ENCODE peak calls at places on chromosomes 13 and 19, in seven cellular contexts. One of them, this sample, is unnamed.

GRCh38 chr13:31236211-31236786 is 36.5 kb downstream of the B3GLCT start:
- DNase-seq in amniotic epithelial cell: peak; percentile 56
- DNase-seq in colonic mucosa: no peak
- DNase-seq in tibial artery: no peak
- DNase-seq in EL: peak; percentile 37
- DNase-seq in fibroblast of the conjunctiva: peak; percentile 39
- DNase-seq in left ventricle myocardium superior: no peak
- DNase-seq in this sample: no peak

GRCh38 chr19:6639439-6639838 is 30.5 kb downstream of the TNFSF14 start:
- DNase-seq in left ventricle myocardium superior: no peak
- DNase-seq in fibroblast of the conjunctiva: no peak
- DNase-seq in tibial artery: no peak
- DNase-seq in EL: peak; percentile 20
- DNase-seq in colonic mucosa: no peak
- DNase-seq in amniotic epithelial cell: no peak
- DNase-seq in this sample: no peak

GRCh38 chr19:13839193-13839937 is 37.6 kb upstream of the NANOS3 start:
- DNase-seq in EL: peak; percentile 95
- DNase-seq in colonic mucosa: peak; percentile 87
- DNase-seq in left ventricle myocardium superior: peak; percentile 93
- DNase-seq in tibial artery: peak; percentile 96
- DNase-seq in fibroblast of the conjunctiva: no peak
- DNase-seq in amniotic epithelial cell: peak; percentile 46
- DNase-seq in this sample: no peak

GRCh38 chr19:892243-892996 is 567 bp downstream of the MED16 start:
- DNase-seq in colonic mucosa: no peak
- DNase-seq in tibial artery: no peak
- DNase-seq in fibroblast of the conjunctiva: no peak
- DNase-seq in left ventricle myocardium superior: no peak
- DNase-seq in EL: no peak
- DNase-seq in amniotic epithelial cell: no peak
- DNase-seq in this sample: no peak

GRCh38 chr19:54164369-54165068 is 5.0 kb upstream of the LENG1 start:
- DNase-seq in left ventricle myocardium superior: peak; percentile 58
- DNase-seq in fibroblast of the conjunctiva: no peak
- DNase-seq in amniotic epithelial cell: peak; percentile 57
- DNase-seq in tibial artery: no peak
- DNase-seq in EL: peak; percentile 53
- DNase-seq in colonic mucosa: peak; percentile 95
- DNase-seq in this sample: no peak

GRCh38 chr19:37933965-37934364 is 27.0 kb downstream of the SIPA1L3 start:
- DNase-seq in EL: no peak
- DNase-seq in colonic mucosa: no peak
- DNase-seq in amniotic epithelial cell: peak; percentile 56
- DNase-seq in fibroblast of the conjunctiva: peak; percentile 21
- DNase-seq in left ventricle myocardium superior: peak; percentile 64
- DNase-seq in tibial artery: no peak
- DNase-seq in this sample: no peak

GRCh38 chr19:18098891-18099622 is 1.5 kb downstream of the MAST3 start:
- DNase-seq in colonic mucosa: no peak
- DNase-seq in fibroblast of the conjunctiva: no peak
- DNase-seq in tibial artery: peak; percentile 75
- DNase-seq in EL: no peak
- DNase-seq in amniotic epithelial cell: no peak
- DNase-seq in left ventricle myocardium superior: no peak
- DNase-seq in this sample: no peak

GRCh38 chr13:39820606-39821005 is 165.1 kb downstream of the COG6 start:
- DNase-seq in tibial artery: no peak
- DNase-seq in fibroblast of the conjunctiva: no peak
- DNase-seq in EL: no peak
- DNase-seq in left ventricle myocardium superior: no peak
- DNase-seq in amniotic epithelial cell: no peak
- DNase-seq in colonic mucosa: no peak
- DNase-seq in this sample: no peak

GRCh38 chr13:30743319-30744055 is 8.1 kb downstream of the ALOX5AP start:
- DNase-seq in EL: peak; percentile 98
- DNase-seq in fibroblast of the conjunctiva: peak; percentile 90
- DNase-seq in tibial artery: peak; percentile 82
- DNase-seq in left ventricle myocardium superior: no peak
- DNase-seq in colonic mucosa: peak; percentile 35
- DNase-seq in amniotic epithelial cell: peak; percentile 100
- DNase-seq in this sample: peak; percentile 83

GRCh38 chr19:32336259-32337111 is 8.9 kb upstream of the ZNF507 start:
- DNase-seq in amniotic epithelial cell: peak; percentile 82
- DNase-seq in fibroblast of the conjunctiva: peak; percentile 38
- DNase-seq in colonic mucosa: no peak
- DNase-seq in left ventricle myocardium superior: no peak
- DNase-seq in EL: no peak
- DNase-seq in tibial artery: no peak
- DNase-seq in this sample: no peak

GRCh38 chr13:33367931-33368330 is 82.4 kb upstream of the STARD13 start:
- DNase-seq in tibial artery: no peak
- DNase-seq in fibroblast of the conjunctiva: no peak
- DNase-seq in amniotic epithelial cell: no peak
- DNase-seq in left ventricle myocardium superior: no peak
- DNase-seq in colonic mucosa: no peak
- DNase-seq in EL: no peak
- DNase-seq in this sample: no peak

GRCh38 chr19:58001895-58002369 is 688 bp downstream of the ZNF606 start:
- DNase-seq in tibial artery: no peak
- DNase-seq in colonic mucosa: peak; percentile 34
- DNase-seq in EL: no peak
- DNase-seq in left ventricle myocardium superior: no peak
- DNase-seq in amniotic epithelial cell: peak; percentile 19
- DNase-seq in fibroblast of the conjunctiva: no peak
- DNase-seq in this sample: no peak

GRCh38 chr13:32164622-32165268 is 133.2 kb downstream of the FRY start:
- DNase-seq in fibroblast of the conjunctiva: peak; percentile 46
- DNase-seq in left ventricle myocardium superior: no peak
- DNase-seq in tibial artery: no peak
- DNase-seq in amniotic epithelial cell: peak; percentile 77
- DNase-seq in EL: peak; percentile 74
- DNase-seq in colonic mucosa: peak; percentile 48
- DNase-seq in this sample: peak; percentile 21

GRCh38 chr19:10854350-10855089 is 6.3 kb downstream of the C19orf38 start:
- DNase-seq in EL: no peak
- DNase-seq in fibroblast of the conjunctiva: no peak
- DNase-seq in colonic mucosa: no peak
- DNase-seq in tibial artery: no peak
- DNase-seq in left ventricle myocardium superior: no peak
- DNase-seq in amniotic epithelial cell: no peak
- DNase-seq in this sample: no peak

GRCh38 chr19:19285723-19286122 is 12.6 kb upstream of the TM6SF2 start:
- DNase-seq in amniotic epithelial cell: no peak
- DNase-seq in EL: no peak
- DNase-seq in colonic mucosa: no peak
- DNase-seq in fibroblast of the conjunctiva: no peak
- DNase-seq in left ventricle myocardium superior: no peak
- DNase-seq in tibial artery: no peak
- DNase-seq in this sample: no peak

GRCh38 chr13:79451500-79451962 is 29.4 kb upstream of the NDFIP2 start:
- DNase-seq in EL: peak; percentile 97
- DNase-seq in amniotic epithelial cell: peak; percentile 96
- DNase-seq in colonic mucosa: no peak
- DNase-seq in fibroblast of the conjunctiva: peak; percentile 69
- DNase-seq in tibial artery: no peak
- DNase-seq in left ventricle myocardium superior: no peak
- DNase-seq in this sample: no peak

GRCh38 chr19:10979950-10980349 is 19.1 kb downstream of the SMARCA4 start:
- DNase-seq in amniotic epithelial cell: no peak
- DNase-seq in left ventricle myocardium superior: no peak
- DNase-seq in fibroblast of the conjunctiva: no peak
- DNase-seq in colonic mucosa: no peak
- DNase-seq in tibial artery: no peak
- DNase-seq in EL: no peak
- DNase-seq in this sample: no peak

GRCh38 chr13:64819081-64819480 is 2411.1 kb downstream of the PCDH9 start:
- DNase-seq in amniotic epithelial cell: peak; percentile 25
- DNase-seq in EL: peak; percentile 1
- DNase-seq in tibial artery: no peak
- DNase-seq in left ventricle myocardium superior: no peak
- DNase-seq in fibroblast of the conjunctiva: no peak
- DNase-seq in colonic mucosa: no peak
- DNase-seq in this sample: peak; percentile 2

GRCh38 chr19:38648789-38649304 is 1.4 kb downstream of the ACTN4 start:
- DNase-seq in amniotic epithelial cell: no peak
- DNase-seq in left ventricle myocardium superior: no peak
- DNase-seq in colonic mucosa: no peak
- DNase-seq in tibial artery: no peak
- DNase-seq in fibroblast of the conjunctiva: no peak
- DNase-seq in EL: no peak
- DNase-seq in this sample: no peak

GRCh38 chr13:110525328-110526319 is 35.9 kb downstream of the RAB20 start:
- DNase-seq in left ventricle myocardium superior: peak; percentile 69
- DNase-seq in colonic mucosa: peak; percentile 62
- DNase-seq in EL: no peak
- DNase-seq in fibroblast of the conjunctiva: no peak
- DNase-seq in tibial artery: no peak
- DNase-seq in amniotic epithelial cell: peak; percentile 54
- DNase-seq in this sample: no peak

GRCh38 chr19:47762615-47763308 is 15.7 kb upstream of the SELENOW start:
- DNase-seq in fibroblast of the conjunctiva: no peak
- DNase-seq in left ventricle myocardium superior: peak; percentile 50
- DNase-seq in amniotic epithelial cell: no peak
- DNase-seq in colonic mucosa: no peak
- DNase-seq in EL: no peak
- DNase-seq in tibial artery: no peak
- DNase-seq in this sample: no peak

GRCh38 chr13:94761407-94761806 is 49.1 kb upstream of the SOX21 start:
- DNase-seq in left ventricle myocardium superior: no peak
- DNase-seq in tibial artery: no peak
- DNase-seq in colonic mucosa: no peak
- DNase-seq in fibroblast of the conjunctiva: no peak
- DNase-seq in EL: no peak
- DNase-seq in amniotic epithelial cell: peak; percentile 1
- DNase-seq in this sample: no peak

GRCh38 chr19:3955688-3956087 is 15.2 kb downstream of the DAPK3 start:
- DNase-seq in tibial artery: no peak
- DNase-seq in left ventricle myocardium superior: no peak
- DNase-seq in amniotic epithelial cell: no peak
- DNase-seq in fibroblast of the conjunctiva: no peak
- DNase-seq in EL: no peak
- DNase-seq in colonic mucosa: no peak
- DNase-seq in this sample: no peak

GRCh38 chr19:35555301-35556005 is 8.0 kb downstream of the ATP4A start:
- DNase-seq in left ventricle myocardium superior: no peak
- DNase-seq in fibroblast of the conjunctiva: peak; percentile 13
- DNase-seq in amniotic epithelial cell: peak; percentile 29
- DNase-seq in EL: peak; percentile 49
- DNase-seq in tibial artery: no peak
- DNase-seq in colonic mucosa: no peak
- DNase-seq in this sample: no peak

GRCh38 chr13:45861352-45861751 is 9.8 kb upstream of the SIAH3 start:
- DNase-seq in amniotic epithelial cell: no peak
- DNase-seq in fibroblast of the conjunctiva: no peak
- DNase-seq in EL: peak; percentile 29
- DNase-seq in left ventricle myocardium superior: no peak
- DNase-seq in tibial artery: no peak
- DNase-seq in colonic mucosa: no peak
- DNase-seq in this sample: no peak

GRCh38 chr13:32212420-32212819 is 102.7 kb downstream of the ZAR1L start:
- DNase-seq in tibial artery: no peak
- DNase-seq in EL: peak; percentile 79
- DNase-seq in fibroblast of the conjunctiva: peak; percentile 3
- DNase-seq in amniotic epithelial cell: peak; percentile 94
- DNase-seq in colonic mucosa: no peak
- DNase-seq in left ventricle myocardium superior: no peak
- DNase-seq in this sample: no peak

GRCh38 chr13:109246001-109246400 is 540.4 kb downstream of the IRS2 start:
- DNase-seq in left ventricle myocardium superior: no peak
- DNase-seq in colonic mucosa: no peak
- DNase-seq in amniotic epithelial cell: no peak
- DNase-seq in fibroblast of the conjunctiva: no peak
- DNase-seq in tibial artery: no peak
- DNase-seq in EL: no peak
- DNase-seq in this sample: no peak

GRCh38 chr13:111629457-111629856 is 309.0 kb downstream of the TEX29 start:
- DNase-seq in amniotic epithelial cell: no peak
- DNase-seq in fibroblast of the conjunctiva: no peak
- DNase-seq in tibial artery: no peak
- DNase-seq in left ventricle myocardium superior: no peak
- DNase-seq in EL: no peak
- DNase-seq in colonic mucosa: no peak
- DNase-seq in this sample: no peak

GRCh38 chr19:33257828-33258227 is 32.2 kb upstream of the SLC7A10 start:
- DNase-seq in EL: no peak
- DNase-seq in amniotic epithelial cell: no peak
- DNase-seq in tibial artery: no peak
- DNase-seq in fibroblast of the conjunctiva: no peak
- DNase-seq in colonic mucosa: no peak
- DNase-seq in left ventricle myocardium superior: no peak
- DNase-seq in this sample: no peak

GRCh38 chr13:113493315-113493951 is 2.9 kb upstream of the DCUN1D2 start:
- DNase-seq in colonic mucosa: peak; percentile 45
- DNase-seq in fibroblast of the conjunctiva: peak; percentile 93
- DNase-seq in amniotic epithelial cell: peak; percentile 98
- DNase-seq in left ventricle myocardium superior: no peak
- DNase-seq in EL: peak; percentile 91
- DNase-seq in tibial artery: no peak
- DNase-seq in this sample: peak; percentile 84

GRCh38 chr13:65497265-65497664 is 1732.9 kb downstream of the PCDH9 start:
- DNase-seq in tibial artery: no peak
- DNase-seq in colonic mucosa: no peak
- DNase-seq in EL: peak; percentile 74
- DNase-seq in left ventricle myocardium superior: no peak
- DNase-seq in amniotic epithelial cell: peak; percentile 43
- DNase-seq in fibroblast of the conjunctiva: no peak
- DNase-seq in this sample: no peak

GRCh38 chr19:35553385-35554000 is 8.1 kb downstream of the TMEM147 start:
- DNase-seq in EL: no peak
- DNase-seq in fibroblast of the conjunctiva: no peak
- DNase-seq in colonic mucosa: no peak
- DNase-seq in amniotic epithelial cell: no peak
- DNase-seq in tibial artery: no peak
- DNase-seq in left ventricle myocardium superior: no peak
- DNase-seq in this sample: no peak

GRCh38 chr19:27744926-27745844 is 1467.8 kb downstream of the UQCRFS1 start:
- DNase-seq in left ventricle myocardium superior: no peak
- DNase-seq in colonic mucosa: peak; percentile 7
- DNase-seq in tibial artery: no peak
- DNase-seq in fibroblast of the conjunctiva: no peak
- DNase-seq in EL: no peak
- DNase-seq in amniotic epithelial cell: no peak
- DNase-seq in this sample: no peak

GRCh38 chr19:40394816-40395210 is 4.8 kb upstream of the HIPK4 start:
- DNase-seq in tibial artery: no peak
- DNase-seq in colonic mucosa: no peak
- DNase-seq in EL: no peak
- DNase-seq in fibroblast of the conjunctiva: no peak
- DNase-seq in left ventricle myocardium superior: no peak
- DNase-seq in amniotic epithelial cell: no peak
- DNase-seq in this sample: no peak

GRCh38 chr13:48236528-48237353 is 3.7 kb downstream of the ITM2B start:
- DNase-seq in fibroblast of the conjunctiva: no peak
- DNase-seq in EL: no peak
- DNase-seq in amniotic epithelial cell: peak; percentile 86
- DNase-seq in left ventricle myocardium superior: no peak
- DNase-seq in tibial artery: no peak
- DNase-seq in colonic mucosa: no peak
- DNase-seq in this sample: no peak

GRCh38 chr19:51250786-51251452 is at the start of gene SIGLECL1:
- DNase-seq in left ventricle myocardium superior: no peak
- DNase-seq in amniotic epithelial cell: no peak
- DNase-seq in tibial artery: no peak
- DNase-seq in fibroblast of the conjunctiva: no peak
- DNase-seq in colonic mucosa: no peak
- DNase-seq in EL: no peak
- DNase-seq in this sample: no peak

GRCh38 chr13:114130708-114131580 is 1.5 kb downstream of the RASA3 start:
- DNase-seq in colonic mucosa: peak; percentile 47
- DNase-seq in left ventricle myocardium superior: peak; percentile 71
- DNase-seq in amniotic epithelial cell: peak; percentile 94
- DNase-seq in fibroblast of the conjunctiva: no peak
- DNase-seq in EL: peak; percentile 94
- DNase-seq in tibial artery: peak; percentile 83
- DNase-seq in this sample: peak; percentile 83

GRCh38 chr13:113623491-113624234 is 34.3 kb downstream of the ATP4B start:
- DNase-seq in amniotic epithelial cell: no peak
- DNase-seq in tibial artery: no peak
- DNase-seq in fibroblast of the conjunctiva: no peak
- DNase-seq in left ventricle myocardium superior: no peak
- DNase-seq in colonic mucosa: no peak
- DNase-seq in EL: peak; percentile 49
- DNase-seq in this sample: no peak

This sample was measured in smooth muscle cell of the brain vasculature.